ENCODE peak calls at places on chromosomes 2 and 18, in seven cellular contexts. A is BJ, D is endodermal cell, R is neural progenitor cell, Y is transverse colon, S is vagina, X is pancreas. J is an unnamed sample.

GRCh38 chr2:46848446-46848845 is 67.2 kb downstream of the MCFD2 start:
- DNase-seq in R (no peak), X (no peak), Y (no peak), D (no peak), S (no peak), A (no peak), J (peak; percentile 54)

GRCh38 chr18:58714259-58714658 is 43.0 kb downstream of the MALT1 start:
- DNase-seq in X (no peak), A (no peak), R (no peak), D (no peak), Y (no peak), S (no peak), J (no peak)

GRCh38 chr2:196105956-196106355 is 37.3 kb upstream of the DNAH7 start:
- DNase-seq in Y (no peak), R (no peak), D (no peak), X (no peak), S (no peak), A (no peak), J (no peak)

GRCh38 chr2:9975805-9976447 is 24.4 kb downstream of the GRHL1 start:
- DNase-seq in D (no peak), S (no peak), A (peak; percentile 84), Y (no peak), X (peak; percentile 42), R (no peak), J (peak; percentile 96)

GRCh38 chr18:346607-347006 is 78.8 kb upstream of the THOC1 start:
- DNase-seq in Y (no peak), R (no peak), S (no peak), A (no peak), D (no peak), X (no peak), J (no peak)

GRCh38 chr2:88159955-88160415 is 10.2 kb upstream of the THNSL2 start:
- DNase-seq in R (peak; percentile 86), Y (peak; percentile 75), A (no peak), S (no peak), D (peak; percentile 84), X (peak; percentile 43), J (peak; percentile 73)

GRCh38 chr18:63216911-63217311 is 102.7 kb downstream of the BCL2 start:
- DNase-seq in Y (no peak), X (no peak), R (no peak), S (no peak), D (no peak), A (no peak), J (no peak)

GRCh38 chr2:200319587-200320337 is 13.3 kb downstream of the SPATS2L start:
- DNase-seq in A (no peak), Y (no peak), S (no peak), D (no peak), X (no peak), R (no peak), J (peak; percentile 71)

GRCh38 chr2:235024191-235024611 is 72.4 kb downstream of the SH3BP4 start:
- DNase-seq in X (no peak), D (no peak), Y (no peak), A (peak; percentile 73), S (no peak), R (peak; percentile 16), J (peak; percentile 51)

GRCh38 chr2:96951125-96951654 is 35.2 kb downstream of the FAM178B start:
- DNase-seq in Y (peak; percentile 77), D (peak; percentile 96), A (no peak), S (no peak), X (peak; percentile 70), R (peak; percentile 91), J (peak; percentile 43)

GRCh38 chr18:9094307-9095226 is 7.9 kb upstream of the NDUFV2 start:
- DNase-seq in Y (no peak), S (no peak), A (peak; percentile 57), D (no peak), X (no peak), R (no peak), J (peak; percentile 94)

GRCh38 chr2:217954051-217954450 is 48.7 kb downstream of the TNS1 start:
- DNase-seq in A (no peak), R (no peak), D (no peak), Y (no peak), X (peak; percentile 2), S (no peak), J (no peak)

GRCh38 chr18:7940976-7941375 is 373.9 kb downstream of the PTPRM start:
- DNase-seq in A (no peak), X (no peak), R (peak; percentile 55), Y (no peak), D (no peak), S (no peak), J (no peak)

GRCh38 chr2:173979721-173980351 is 14.7 kb upstream of the SP3 start:
- DNase-seq in X (no peak), A (no peak), Y (no peak), R (no peak), D (no peak), S (no peak), J (no peak)

GRCh38 chr2:168697668-168698121 is 104.7 kb upstream of the NOSTRIN start:
- DNase-seq in R (no peak), Y (peak; percentile 72), X (no peak), S (no peak), D (peak; percentile 57), A (no peak), J (peak; percentile 57)

GRCh38 chr2:128363991-128364390 is 45.3 kb upstream of the HS6ST1 start:
- DNase-seq in S (no peak), X (no peak), Y (no peak), D (peak; percentile 62), A (no peak), R (no peak), J (no peak)

GRCh38 chr18:49997468-49998045 is 184.2 kb upstream of the ACAA2 start:
- DNase-seq in Y (no peak), D (no peak), A (no peak), X (no peak), S (no peak), R (no peak), J (no peak)

GRCh38 chr2:14633031-14633430 is 514 bp downstream of the LRATD1 start:
- DNase-seq in S (no peak), R (peak; percentile 28), X (peak; percentile 7), D (peak; percentile 67), A (no peak), Y (peak; percentile 26), J (no peak)

GRCh38 chr2:147663153-147663961 is 181.5 kb upstream of the ACVR2A start:
- DNase-seq in X (no peak), S (no peak), A (no peak), R (no peak), Y (no peak), D (no peak), J (no peak)

GRCh38 chr2:236309669-236310029 is 45.4 kb upstream of the ASB18 start:
- DNase-seq in S (no peak), Y (no peak), A (no peak), R (peak; percentile 82), X (no peak), D (peak; percentile 84), J (no peak)

GRCh38 chr2:197571622-197572271 is 55.9 kb downstream of the MOB4 start:
- DNase-seq in R (no peak), Y (no peak), A (no peak), S (no peak), X (no peak), D (no peak), J (no peak)

GRCh38 chr2:102301867-102302362 is 9.4 kb upstream of the IL1RL1 start:
- DNase-seq in Y (peak; percentile 41), D (peak; percentile 80), X (no peak), R (peak; percentile 80), S (no peak), A (no peak), J (no peak)

GRCh38 chr18:23244431-23244830 is 109.1 kb downstream of the CABLES1 start:
- DNase-seq in A (no peak), S (no peak), R (peak; percentile 14), X (no peak), D (no peak), Y (no peak), J (no peak)

GRCh38 chr18:23245461-23245860 is 110.2 kb downstream of the CABLES1 start:
- DNase-seq in D (no peak), X (no peak), A (no peak), R (no peak), S (no peak), Y (no peak), J (no peak)

GRCh38 chr18:23239885-23240608 is 104.8 kb downstream of the CABLES1 start:
- DNase-seq in R (no peak), Y (no peak), S (no peak), D (no peak), X (no peak), A (no peak), J (no peak)

GRCh38 chr18:23240609-23240930 is 105.3 kb downstream of the CABLES1 start:
- DNase-seq in Y (no peak), S (no peak), A (no peak), D (peak; percentile 56), X (no peak), R (no peak), J (no peak)

DNA sequence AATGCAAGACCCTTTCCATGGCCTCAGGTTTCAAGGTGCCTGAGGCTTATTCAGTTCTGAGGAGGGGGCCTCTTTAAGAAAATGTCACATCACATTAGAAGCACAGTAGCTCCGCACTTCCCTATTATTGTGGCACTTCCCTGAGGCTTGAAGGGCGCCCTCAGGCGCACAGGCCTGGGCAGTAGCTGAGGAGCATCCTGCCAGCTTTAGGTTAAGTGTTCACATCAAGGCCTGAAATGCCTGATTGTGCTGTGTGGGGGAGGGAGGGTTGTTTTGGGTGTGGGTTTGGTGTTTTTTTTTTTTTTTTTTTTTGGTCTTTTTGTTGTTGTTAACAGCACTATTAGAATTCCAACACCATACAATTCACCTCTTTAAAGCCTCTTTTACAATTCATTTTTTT is 107.9 kb downstream of the CABLES1 start:
- DNase-seq in A (no peak), S (no peak), D (peak; percentile 78), R (peak; percentile 43), Y (no peak), X (no peak), J (no peak)
- TF ChIP-seq CTCF in A (no peak), S (no peak), D (peak; percentile 61), R (peak; percentile 33), Y (no peak), X (no peak), J (no peak)

GRCh38 chr2:213285404-213285803 is 1.1 kb downstream of the SPAG16 start:
- DNase-seq in X (no peak), D (no peak), R (no peak), Y (no peak), S (no peak), A (no peak), J (no peak)
- H3K4me3 ChIP-seq in X (peak overlapping the region; percentile 86), D (peak overlapping the region; percentile 97), R (peak overlapping the region; percentile 76), Y (no peak overlapping the region), S (peak overlapping the region; percentile 69), A (no peak overlapping the region), J (peak overlapping the region; percentile 87)

DNA sequence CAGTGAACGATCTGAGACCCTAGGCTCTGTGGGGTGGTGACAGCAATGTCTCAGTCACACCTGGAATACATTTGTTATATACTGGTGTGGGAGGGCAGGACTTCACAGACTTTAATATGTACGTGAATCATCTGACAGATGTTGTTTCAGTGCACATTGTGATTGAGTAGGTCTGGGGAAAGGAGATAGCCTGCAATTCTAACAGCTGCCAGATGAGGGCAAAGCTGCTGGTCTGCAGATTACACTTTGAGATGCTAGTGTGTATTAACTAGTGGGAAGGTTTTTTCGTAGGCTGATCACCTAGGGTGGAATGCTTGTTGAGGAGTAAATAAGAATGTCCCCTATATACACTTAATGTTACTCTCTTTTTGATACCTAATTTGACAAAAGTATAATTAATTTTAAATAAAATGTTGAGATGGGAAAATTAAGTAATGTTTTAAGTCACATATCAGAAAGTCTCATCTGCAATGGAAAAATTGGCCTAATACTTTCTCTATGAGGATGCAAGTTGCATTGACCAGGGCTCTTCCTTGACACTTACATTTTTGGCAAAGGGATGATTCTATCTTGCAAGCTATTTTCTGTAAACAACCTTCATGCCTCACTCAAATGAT is 496.9 kb upstream of the HNMT start:
- DNase-seq in D (peak; percentile 86), Y (peak; percentile 43), X (peak; percentile 8), A (no peak), R (peak; percentile 61), S (no peak), J (peak; percentile 3)
- TF ChIP-seq CTCF in D (peak; percentile 86), Y (no peak), X (peak; percentile 6), A (peak; percentile 69), R (peak; percentile 72), S (no peak), J (peak; percentile 63)

GRCh38 chr2:33706410-33706809 is 107.3 kb upstream of the FAM98A start:
- DNase-seq in A (no peak), R (no peak), Y (no peak), X (no peak), S (no peak), D (no peak), J (no peak)
- H3K4me3 ChIP-seq in A (no peak overlapping the region), R (no peak overlapping the region), Y (no peak overlapping the region), X (no peak overlapping the region), S (no peak overlapping the region), D (no peak overlapping the region), J (no peak overlapping the region)

J was measured in astrocyte of the spinal cord.